ENCODE peak calls at places on chromosomes 3 and 15, in six cellular contexts. R is HepG2, B is H1, J is GM12891, P is K562, D is GM12878. S is an unnamed sample.
A peak's percentile ranks its signal among the peaks of the same experiment; 100 is the strongest.

GRCh38 chr3:110349295-110349694 is 722.3 kb upstream of the NECTIN3 start:
- DNase-seq in D (no peak), B (no peak), R (no peak), P (no peak), J (no peak), S (no peak)

GRCh38 chr3:70811880-70812279 is 499.4 kb upstream of the MDFIC2 start:
- DNase-seq in P (no peak), J (no peak), R (no peak), D (no peak), B (no peak), S (no peak)

GRCh38 chr3:4976109-4976508 is 3.1 kb upstream of the BHLHE40 start:
- DNase-seq in J (no peak), R (peak; percentile 79), D (no peak), P (peak; percentile 94), B (peak; percentile 65), S (no peak)

GRCh38 chr3:150202696-150203095 is 205.4 kb upstream of the TSC22D2 start:
- DNase-seq in B (no peak), J (no peak), R (no peak), D (no peak), P (no peak), S (no peak)

GRCh38 chr3:55367396-55367795 is 119.7 kb downstream of the WNT5A start:
- DNase-seq in R (no peak), D (no peak), J (no peak), B (no peak), P (no peak), S (no peak)

GRCh38 chr15:51135276-51135675 is 40.6 kb upstream of the TNFAIP8L3 start:
- DNase-seq in J (no peak), P (no peak), R (no peak), D (no peak), B (no peak), S (no peak)

GRCh38 chr3:37891227-37891626 is 29.5 kb downstream of the CTDSPL start:
- DNase-seq in D (no peak), R (no peak), B (no peak), P (no peak), J (no peak), S (no peak)

GRCh38 chr3:54950391-54951003 is 22.6 kb upstream of the LRTM1 start:
- DNase-seq in D (no peak), J (no peak), P (no peak), R (no peak), B (no peak), S (no peak)

GRCh38 chr3:23276913-23277658 is 74.0 kb downstream of the UBE2E2 start:
- DNase-seq in D (no peak), B (no peak), R (no peak), P (no peak), J (no peak), S (no peak)

GRCh38 chr3:159128628-159129027 is 326.8 kb downstream of the MFSD1 start:
- DNase-seq in P (no peak), D (no peak), B (no peak), R (no peak), J (no peak), S (no peak)

GRCh38 chr15:51879555-51879954 is 50.1 kb downstream of the TMOD3 start:
- DNase-seq in P (no peak), R (no peak), J (no peak), D (no peak), B (no peak), S (no peak)

GRCh38 chr3:134369231-134369741 is 5.0 kb downstream of the AMOTL2 start:
- DNase-seq in D (no peak), B (no peak), P (no peak), J (no peak), R (no peak), S (no peak)

GRCh38 chr15:39786444-39787056 is 3.9 kb upstream of the FSIP1 start:
- DNase-seq in D (no peak), R (peak; percentile 47), J (no peak), B (no peak), P (peak; percentile 61), S (no peak)

GRCh38 chr15:69398541-69398940 is 15.6 kb upstream of the KIF23 start:
- DNase-seq in B (no peak), J (no peak), R (no peak), D (no peak), P (no peak), S (no peak)

GRCh38 chr15:80605591-80606150 is 89.4 kb upstream of the ABHD17C start:
- DNase-seq in B (peak; percentile 13), J (no peak), D (no peak), R (no peak), P (no peak), S (no peak)

GRCh38 chr15:44654858-44655257 is 8.6 kb downstream of the SPG11 start:
- DNase-seq in B (no peak), R (no peak), D (no peak), J (no peak), P (no peak), S (no peak)

GRCh38 chr15:29055876-29056275 is 170.1 kb downstream of the APBA2 start:
- DNase-seq in J (no peak), D (no peak), B (no peak), P (no peak), R (no peak), S (no peak)

GRCh38 chr3:99972380-99973104 is 141.8 kb downstream of the FILIP1L start:
- DNase-seq in J (no peak), D (no peak), R (no peak), B (no peak), P (no peak), S (no peak)

GRCh38 chr3:151430821-151431484 is 29.9 kb downstream of the IGSF10 start:
- DNase-seq in R (no peak), J (no peak), B (no peak), P (no peak), D (no peak), S (no peak)

GRCh38 chr3:60289356-60289935 is 961.8 kb downstream of the FHIT start:
- DNase-seq in P (no peak), J (no peak), B (no peak), R (no peak), D (no peak), S (no peak)

GRCh38 chr15:68228971-68229385 is 550 bp downstream of the CLN6 start:
- DNase-seq in R (no peak), D (no peak), B (no peak), P (peak; percentile 29), J (no peak), S (no peak)

GRCh38 chr3:89165636-89166312 is 58.4 kb downstream of the EPHA3 start:
- DNase-seq in J (no peak), R (no peak), P (no peak), D (no peak), B (no peak), S (no peak)

GRCh38 chr15:70670680-70671079 is 92.7 kb downstream of the UACA start:
- DNase-seq in J (no peak), D (no peak), B (no peak), P (no peak), R (no peak), S (no peak)

GRCh38 chr15:36591534-36592411 is 12.3 kb downstream of the CDIN1 start:
- DNase-seq in R (no peak), P (no peak), J (no peak), D (no peak), B (no peak), S (no peak)

GRCh38 chr3:46926447-46926846 is 48.9 kb downstream of the PTH1R start:
- DNase-seq in J (no peak), D (no peak), R (no peak), P (no peak), B (no peak), S (no peak)

GRCh38 chr3:51621091-51621892 is 49.8 kb upstream of the TEX264 start:
- DNase-seq in R (peak; percentile 70), D (no peak), P (no peak), B (no peak), J (no peak), S (no peak)

GRCh38 chr15:38905634-38906033 is 341.0 kb upstream of the RASGRP1 start:
- DNase-seq in R (no peak), J (no peak), D (no peak), P (no peak), B (no peak), S (no peak)

GRCh38 chr3:190183121-190183520 is 62.4 kb upstream of the P3H2 start:
- DNase-seq in P (no peak), D (no peak), R (no peak), J (no peak), B (no peak), S (no peak)

GRCh38 chr3:172270767-172271166 is 177.5 kb downstream of the GHSR start:
- DNase-seq in J (peak; percentile 15), B (no peak), R (no peak), P (no peak), D (peak; percentile 66), S (peak; percentile 6)

GRCh38 chr15:48475600-48476395 is 144.6 kb downstream of the DUT start:
- DNase-seq in R (no peak), P (no peak), B (no peak), D (no peak), J (no peak), S (no peak)

GRCh38 chr15:100341662-100342560 is at the start of gene ADAMTS17:
- DNase-seq in J (peak; percentile 47), R (peak; percentile 77), D (peak; percentile 17), B (peak; percentile 91), P (peak; percentile 25), S (peak; percentile 58)
- TF ChIP-seq POLR2AphosphoS5 in J (no peak), R (no peak), D (no peak), B (no peak), P (no peak), S (no peak)

DNA sequence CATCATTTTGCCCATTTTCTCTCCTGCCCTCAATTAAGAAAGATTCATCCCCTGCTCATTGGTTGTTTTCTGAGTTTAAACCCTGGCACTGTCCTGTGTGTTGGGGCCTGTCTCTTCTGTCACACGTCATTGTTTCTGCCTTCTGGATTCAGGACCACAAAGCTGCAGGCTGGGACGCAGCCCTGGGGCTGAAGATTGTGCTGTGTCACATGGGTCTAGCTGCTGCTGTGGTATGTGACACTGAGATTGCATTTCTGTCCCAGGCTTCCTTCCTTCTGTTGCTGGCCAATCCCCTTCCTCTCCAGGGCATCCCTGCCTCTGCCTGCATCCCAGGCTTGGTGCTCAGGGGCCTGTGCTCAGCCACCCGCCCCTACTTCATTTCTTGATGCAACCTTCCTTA is 28.9 kb downstream of the INSYN1 start:
- DNase-seq in D (no peak), J (no peak), B (no peak), P (no peak), R (no peak), S (no peak)
- TF ChIP-seq TAF1 in D (no peak), J (no peak), B (no peak), P (no peak), R (no peak), S (no peak)

GRCh38 chr3:131306242-131306641 is 75.3 kb upstream of the NUDT16 start:
- DNase-seq in P (no peak), R (no peak), J (no peak), D (peak; percentile 1), B (no peak), S (no peak)

GRCh38 chr3:131304890-131305289 is 76.7 kb upstream of the NUDT16 start:
- DNase-seq in B (no peak), D (no peak), R (no peak), P (no peak), J (no peak), S (no peak)

GRCh38 chr3:131299836-131300235 is 81.7 kb upstream of the NUDT16 start:
- DNase-seq in P (no peak), B (no peak), J (no peak), D (no peak), R (no peak), S (no peak)

GRCh38 chr3:131303848-131304247 is 77.7 kb upstream of the NUDT16 start:
- DNase-seq in B (no peak), D (no peak), R (no peak), J (no peak), P (no peak), S (no peak)
- TF ChIP-seq POLR2A in B (no peak), D (no peak), R (no peak), J (no peak), P (no peak), S (no peak)

GRCh38 chr3:56775356-56775914 is 26.3 kb downstream of the ARHGEF3 start:
- DNase-seq in B (no peak), J (no peak), D (no peak), P (no peak), R (no peak), S (no peak)
- TF ChIP-seq POLR2AphosphoS5 in B (no peak), J (no peak), D (no peak), P (no peak), R (no peak), S (no peak)

S was measured in GM12892.